ENCODE peak calls at places on chromosomes 16 and 17, in eight cellular contexts. Z is prostate gland, G is uterus, Q is tibial nerve, D is K562, S is A549, A is HCT116, N is transverse colon. W is an unnamed sample.

GRCh38 chr16:89598199-89598598 is 15.2 kb upstream of the DPEP1 start:
- DNase-seq in Q (no peak), G (no peak), A (no peak), N (no peak), D (no peak), Z (no peak), S (peak; percentile 44), W (no peak)

GRCh38 chr16:2473999-2474876 is 689 bp upstream of the TBC1D24 start:
- DNase-seq in A (no peak), Z (no peak), G (peak; percentile 33), S (peak; percentile 72), Q (no peak), D (peak; percentile 78), N (peak; percentile 62), W (no peak)

GRCh38 chr17:28041844-28042656 is 427 bp upstream of the NLK start:
- DNase-seq in N (no peak), Z (no peak), D (no peak), S (peak; percentile 35), Q (no peak), A (no peak), G (no peak), W (no peak)

GRCh38 chr16:24838554-24839266 is 7.1 kb upstream of the SLC5A11 start:
- DNase-seq in A (no peak), Q (peak; percentile 39), D (peak; percentile 89), N (peak; percentile 26), Z (no peak), G (no peak), S (peak; percentile 37), W (no peak)

GRCh38 chr16:77863250-77863649 is 74.9 kb downstream of the VAT1L start:
- DNase-seq in N (peak; percentile 87), D (no peak), S (no peak), A (no peak), G (no peak), Z (no peak), Q (no peak), W (no peak)

GRCh38 chr16:3959148-3959547 is 78.6 kb upstream of the CREBBP start:
- DNase-seq in G (no peak), D (no peak), Z (no peak), S (no peak), A (no peak), Q (no peak), N (no peak), W (peak; percentile 72)

GRCh38 chr17:8162997-8163977 is 539 bp upstream of the VAMP2 start:
- DNase-seq in N (peak; percentile 45), D (peak; percentile 62), Q (peak; percentile 20), A (no peak), Z (no peak), S (peak; percentile 46), G (no peak), W (peak; percentile 67)

GRCh38 chr17:40535438-40535837 is 29.8 kb downstream of the CCR7 start:
- DNase-seq in N (no peak), S (no peak), Z (no peak), D (no peak), Q (no peak), G (no peak), A (no peak), W (no peak)

GRCh38 chr17:49898547-49899490 is 51.0 kb upstream of the TAC4 start:
- DNase-seq in Q (no peak), Z (no peak), S (peak; percentile 78), N (no peak), A (peak; percentile 48), G (no peak), D (peak; percentile 60), W (peak; percentile 30)

GRCh38 chr17:78737332-78737731 is 44.7 kb downstream of the CYTH1 start:
- DNase-seq in N (no peak), D (peak; percentile 34), S (no peak), Z (no peak), G (no peak), Q (no peak), A (no peak), W (no peak)

GRCh38 chr17:18231156-18231555 is 5.7 kb downstream of the LLGL1 start:
- DNase-seq in Q (no peak), Z (no peak), N (no peak), D (no peak), S (no peak), A (no peak), G (no peak), W (no peak)

GRCh38 chr16:58588406-58588805 is 41.2 kb downstream of the CNOT1 start:
- DNase-seq in N (no peak), S (no peak), Q (no peak), Z (no peak), A (no peak), D (no peak), G (no peak), W (no peak)

GRCh38 chr16:12869681-12870427 is 31.5 kb upstream of the SHISA9 start:
- DNase-seq in S (no peak), N (no peak), G (no peak), Z (no peak), D (peak; percentile 17), Q (no peak), A (no peak), W (no peak)

GRCh38 chr16:12639044-12639443 is 164.6 kb downstream of the CPPED1 start:
- DNase-seq in N (no peak), G (no peak), D (peak; percentile 62), S (no peak), Z (no peak), A (no peak), Q (no peak), W (no peak)

GRCh38 chr16:2009791-2010510 is at the start of gene ZNF598:
- DNase-seq in Z (peak; percentile 74), N (peak; percentile 86), S (peak; percentile 84), G (peak; percentile 83), Q (peak; percentile 52), A (peak; percentile 60), D (peak; percentile 95), W (peak; percentile 79)

GRCh38 chr17:71516149-71516548 is 604.7 kb upstream of the SOX9 start:
- DNase-seq in N (no peak), D (no peak), Q (no peak), A (no peak), G (no peak), S (no peak), Z (no peak), W (no peak)

GRCh38 chr17:10803830-10804498 is at the start of gene TMEM238L:
- DNase-seq in G (no peak), Q (no peak), N (peak; percentile 94), S (no peak), A (no peak), D (no peak), Z (no peak), W (no peak)

GRCh38 chr17:30389755-30390300 is 11.1 kb downstream of the CPD start:
- DNase-seq in G (no peak), S (no peak), Z (no peak), Q (no peak), A (no peak), N (no peak), D (no peak), W (no peak)

GRCh38 chr17:48618366-48618896 is 3.3 kb upstream of the HOXB8 start:
- DNase-seq in G (peak; percentile 92), Z (peak; percentile 87), D (peak; percentile 90), A (peak; percentile 74), Q (peak; percentile 86), S (peak; percentile 97), N (peak; percentile 94), W (peak; percentile 90)

GRCh38 chr17:42819939-42820535 is 4.0 kb downstream of the BECN1 start:
- DNase-seq in D (peak; percentile 69), Q (no peak), G (no peak), A (peak; percentile 21), S (peak; percentile 85), N (peak; percentile 66), Z (no peak), W (peak; percentile 70)

GRCh38 chr16:17105239-17105721 is 365.5 kb downstream of the XYLT1 start:
- DNase-seq in G (no peak), Z (no peak), N (no peak), Q (no peak), S (no peak), D (no peak), A (no peak), W (peak; percentile 26)

GRCh38 chr17:76173474-76173873 is 32.4 kb upstream of the FOXJ1 start:
- DNase-seq in Z (no peak), A (no peak), G (no peak), N (no peak), Q (no peak), D (no peak), S (no peak), W (no peak)

GRCh38 chr17:49742256-49742655 is 21.7 kb downstream of the FAM117A start:
- DNase-seq in G (no peak), D (no peak), Q (no peak), Z (no peak), S (no peak), N (no peak), A (no peak), W (no peak)

GRCh38 chr16:46828943-46829342 is 2.0 kb downstream of the C16orf87 start:
- DNase-seq in S (no peak), G (no peak), N (no peak), D (no peak), A (no peak), Z (no peak), Q (no peak), W (no peak)

GRCh38 chr16:46832757-46833464 is 1.9 kb upstream of the C16orf87 start:
- DNase-seq in G (no peak), D (no peak), A (no peak), S (no peak), Q (no peak), Z (no peak), N (no peak), W (peak; percentile 84)

GRCh38 chr16:46830417-46830901 is 521 bp downstream of the C16orf87 start:
- DNase-seq in Q (no peak), A (no peak), Z (peak; percentile 24), G (no peak), D (no peak), S (no peak), N (peak; percentile 48), W (peak; percentile 37)

GRCh38 chr16:46833465-46833810 is 2.5 kb upstream of the C16orf87 start:
- DNase-seq in Q (no peak), G (no peak), A (no peak), Z (no peak), D (no peak), N (no peak), S (no peak), W (no peak)

GRCh38 chr16:46830902-46831647 is at the start of gene C16orf87:
- DNase-seq in A (peak; percentile 82), Z (peak; percentile 88), D (peak; percentile 96), N (peak; percentile 93), Q (peak; percentile 80), S (peak; percentile 96), G (peak; percentile 92), W (peak; percentile 95)
- TF ChIP-seq POLR2A in A (peak; percentile 49), Z (peak; percentile 50), D (peak; percentile 68), N (peak; percentile 58), Q (peak; percentile 79), S (peak; percentile 67), G (peak; percentile 66), W (peak; percentile 28)

GRCh38 chr16:71703324-71703723 is 21.2 kb downstream of the PHLPP2 start:
- DNase-seq in Z (no peak), Q (no peak), A (no peak), G (no peak), D (no peak), N (no peak), S (no peak), W (no peak)
- H3K27ac ChIP-seq in Z (no peak overlapping the region), Q (no peak overlapping the region), A (no peak overlapping the region), G (no peak overlapping the region), D (no peak overlapping the region), N (no peak overlapping the region), S (no peak overlapping the region), W (no peak overlapping the region)

GRCh38 chr16:87874639-87875472 is 5.5 kb upstream of the SLC7A5 start:
- DNase-seq in N (no peak), S (no peak), Z (no peak), Q (no peak), G (no peak), A (no peak), D (no peak), W (no peak)
- TF ChIP-seq POLR2A in N (no peak), S (no peak), Z (no peak), Q (no peak), G (no peak), A (no peak), D (no peak), W (no peak)

GRCh38 chr17:74125160-74125559 is 78.3 kb upstream of the RPL38 start:
- DNase-seq in Z (no peak), D (no peak), N (no peak), G (no peak), A (no peak), Q (no peak), S (no peak), W (no peak)
- H3K27ac ChIP-seq in Z (no peak overlapping the region), D (no peak overlapping the region), N (no peak overlapping the region), G (no peak overlapping the region), A (no peak overlapping the region), Q (no peak overlapping the region), S (no peak overlapping the region), W (no peak overlapping the region)

W was measured in adrenal gland.